ENCODE peak calls at places on chromosomes 3 and 15, in four cellular contexts. X, P, I and O are unnamed samples.

GRCh38 chr3:55549172-55549571 is 62.1 kb upstream of the WNT5A start:
- DNase-seq in X (no peak), P (no peak), I (no peak), O (peak)

GRCh38 chr3:179015551-179016020 is 56.0 kb downstream of the ZMAT3 start:
- DNase-seq in X (peak), P (peak), I (peak), O (peak)

GRCh38 chr3:128903501-128903900 is 24.1 kb downstream of the ACAD9 start:
- DNase-seq in X (no peak), P (no peak), I (no peak), O (no peak)

GRCh38 chr3:127124135-127124534 is 68.8 kb upstream of the PRR23E start:
- DNase-seq in X (no peak), P (no peak), I (no peak), O (no peak)

GRCh38 chr3:12158387-12159226 is at the start of gene TIMP4:
- DNase-seq in X (peak), P (no peak), I (peak), O (no peak)

GRCh38 chr3:160531311-160531710 is 34.1 kb downstream of the KPNA4 start:
- DNase-seq in X (no peak), P (no peak), I (no peak), O (no peak)

GRCh38 chr15:55282284-55282833 is 7.3 kb downstream of the RAB27A start:
- DNase-seq in X (no peak), P (no peak), I (no peak), O (peak)

GRCh38 chr3:183298708-183299153 is 45.7 kb downstream of the B3GNT5 start:
- DNase-seq in X (peak), P (no peak), I (peak), O (no peak)

GRCh38 chr3:120561251-120562045 is 34.7 kb upstream of the NDUFB4 start:
- DNase-seq in X (peak), P (peak), I (peak), O (peak)

DNA sequence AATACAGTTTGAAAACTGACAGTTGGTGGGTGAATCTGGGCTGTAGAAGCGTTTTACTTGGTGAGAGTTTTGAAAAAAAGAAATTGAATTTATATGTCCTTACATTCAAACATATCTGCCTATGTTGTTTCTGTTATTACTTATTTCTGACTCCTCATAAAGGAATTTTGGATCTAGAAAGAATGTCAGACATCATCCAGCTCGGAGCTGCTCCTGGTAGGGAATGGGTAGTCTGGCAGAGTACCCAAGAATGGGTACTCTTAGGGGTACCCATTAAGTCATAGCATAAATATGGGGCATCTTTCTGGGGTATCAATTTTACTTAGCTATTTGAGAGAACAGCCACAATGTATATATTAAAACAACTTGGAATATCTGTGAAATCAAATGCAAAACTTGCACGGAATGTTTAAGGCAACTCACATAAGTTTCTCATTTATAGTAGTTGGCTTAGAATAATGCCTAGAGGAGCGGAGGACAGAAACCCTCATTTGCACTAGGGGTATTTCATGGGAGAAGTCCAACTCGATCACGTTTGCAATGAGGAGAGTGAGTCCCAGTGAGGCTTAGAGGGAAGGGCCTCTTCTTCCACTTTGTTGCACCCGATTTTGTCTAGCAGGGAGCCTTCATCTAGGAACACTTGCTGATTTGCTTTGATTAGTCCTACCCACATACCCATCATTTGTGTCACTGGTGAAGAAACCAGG is 2.4 kb upstream of the LARP6 start:
- DNase-seq in X (no peak), P (no peak), I (no peak), O (no peak)
- TF ChIP-seq MAX in X (no peak), P (no peak), I (no peak), O (no peak)

GRCh38 chr3:22161315-22161714 is 410.3 kb upstream of the ZNF385D start:
- DNase-seq in X (no peak), P (no peak), I (no peak), O (no peak)
- TF ChIP-seq MAX in X (no peak), P (no peak), I (no peak), O (no peak)

GRCh38 chr15:100595964-100596363 is 6.0 kb downstream of the LINS1 start:
- DNase-seq in X (no peak), P (no peak), I (no peak), O (no peak)

GRCh38 chr15:100596792-100597191 is 5.2 kb downstream of the LINS1 start:
- DNase-seq in X (no peak), P (no peak), I (no peak), O (no peak)

GRCh38 chr15:100601158-100601557 is 826 bp downstream of the LINS1 start:
- DNase-seq in X (no peak), P (no peak), I (no peak), O (no peak)

GRCh38 chr15:100598655-100599054 is 3.3 kb downstream of the LINS1 start:
- DNase-seq in X (no peak), P (no peak), I (no peak), O (no peak)

GRCh38 chr15:100597862-100598261 is 4.1 kb downstream of the LINS1 start:
- DNase-seq in X (no peak), P (no peak), I (no peak), O (no peak)
- TF ChIP-seq MAX in X (no peak), P (no peak), I (no peak), O (no peak)

DNA sequence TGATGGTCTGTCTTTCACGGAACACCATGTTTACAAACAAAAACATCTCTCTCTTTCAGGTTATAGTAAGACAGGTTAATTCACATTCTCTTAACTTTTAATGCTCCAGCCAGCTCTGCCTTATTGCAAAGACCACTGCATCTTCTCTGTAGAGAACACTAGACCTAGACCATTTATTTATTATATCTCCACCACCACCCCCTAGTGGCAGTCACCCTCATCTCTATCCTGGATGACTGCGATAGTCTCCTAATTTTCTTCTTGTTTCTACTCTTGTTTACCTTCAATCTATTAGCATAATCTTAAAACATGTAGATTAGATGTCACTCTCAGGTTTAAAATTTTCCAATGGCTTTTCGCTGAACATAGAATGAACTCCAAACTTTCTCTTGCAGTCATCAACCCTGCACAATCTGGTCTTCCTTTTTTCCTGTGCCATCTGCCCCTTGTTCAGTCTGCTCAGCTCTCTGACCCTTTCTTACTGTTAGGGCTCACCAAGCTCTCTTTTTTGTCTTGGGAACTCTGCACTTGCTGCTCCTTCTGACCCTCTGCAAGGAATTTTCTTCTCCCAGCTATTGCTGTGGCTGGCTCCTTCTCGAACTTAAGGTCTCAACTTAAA is 155.6 kb downstream of the SQOR start:
- DNase-seq in X (peak), P (peak), I (peak), O (peak)
- TF ChIP-seq MAX in X (no peak), P (no peak), I (no peak), O (no peak)